ENCODE peak calls at places on chromosomes 4 and X, in eight cellular contexts. K is GM23338, W is GM23248, M is HCT116, B is hepatocyte, V is MM.1S, Y is Karpas-422, Z is PC-9. X is an unnamed sample. For H3K9me2, the result is how much of the 10 kb centered on the place peaks cover.

GRCh38 chr4:186912606-186913005 is 188.9 kb upstream of the FAT1 start:
- DNase-seq in K (no peak), W (no peak), M (no peak), B (no peak), V (no peak), Y (no peak), Z (no peak), X (no peak)

GRCh38 chr4:165301833-165302232 is 25.6 kb upstream of the MSMO1 start:
- DNase-seq in K (no peak), W (peak), M (no peak), B (no peak), V (peak), Y (peak), Z (no peak), X (no peak)

GRCh38 chr4:101199507-101200285 is 147.6 kb downstream of the PPP3CA start:
- DNase-seq in K (no peak), W (peak), M (no peak), B (no peak), V (no peak), Y (no peak), Z (no peak), X (peak)

GRCh38 chr4:130210871-130211270 is 1114.9 kb downstream of the C4orf33 start:
- DNase-seq in K (no peak), W (peak), M (peak), B (no peak), V (no peak), Y (no peak), Z (no peak), X (peak)

GRCh38 chr4:177339794-177340374 is 30.2 kb downstream of the NEIL3 start:
- DNase-seq in K (peak), W (peak), M (peak), B (peak), V (peak), Y (peak), Z (no peak), X (peak)

GRCh38 chr4:122652379-122652778 is 31.5 kb upstream of the IL21 start:
- DNase-seq in K (peak), W (peak), M (peak), B (peak), V (peak), Y (peak), Z (peak), X (peak)

GRCh38 chrX:133495464-133496391 is 80.4 kb upstream of the GPC4 start:
- DNase-seq in K (peak), W (peak), M (no peak), B (peak), V (no peak), Y (no peak), Z (no peak), X (no peak)

GRCh38 chr4:113962719-113963274 is 16.6 kb downstream of the ARSJ start:
- DNase-seq in K (no peak), W (no peak), M (no peak), B (no peak), V (no peak), Y (no peak), Z (no peak), X (no peak)

GRCh38 chr4:75598390-75598789 is 31.9 kb downstream of the CDKL2 start:
- DNase-seq in K (peak), W (peak), M (no peak), B (no peak), V (peak), Y (no peak), Z (no peak), X (peak)

GRCh38 chr4:124337874-124338273 is 374.7 kb downstream of the ANKRD50 start:
- DNase-seq in K (no peak), W (no peak), M (no peak), B (no peak), V (no peak), Y (no peak), Z (no peak), X (no peak)

GRCh38 chr4:158895797-158896442 is 127.1 kb downstream of the FNIP2 start:
- DNase-seq in K (peak), W (no peak), M (no peak), B (no peak), V (no peak), Y (no peak), Z (peak), X (peak)

GRCh38 chrX:134241960-134242619 is 5.1 kb downstream of the CCDC160 start:
- DNase-seq in K (peak), W (no peak), M (no peak), B (no peak), V (no peak), Y (no peak), Z (no peak), X (no peak)

GRCh38 chrX:2484232-2484631 is 16.5 kb downstream of the DHRSX start:
- DNase-seq in K (no peak), W (peak), M (no peak), B (no peak), V (no peak), Y (no peak), Z (no peak), X (no peak)

GRCh38 chr4:78638324-78639172 is 87.0 kb downstream of the ANXA3 start:
- DNase-seq in K (no peak), W (no peak), M (no peak), B (no peak), V (peak), Y (no peak), Z (no peak), X (no peak)

GRCh38 chrX:40644821-40645358 is 2.5 kb downstream of the CXorf38 start:
- DNase-seq in K (no peak), W (peak), M (no peak), B (peak), V (peak), Y (peak), Z (peak), X (peak)

GRCh38 chrX:29231800-29232199 is 644.6 kb downstream of the IL1RAPL1 start:
- DNase-seq in K (peak), W (peak), M (no peak), B (no peak), V (no peak), Y (no peak), Z (no peak), X (peak)

GRCh38 chr4:23788460-23788859 is 101.4 kb downstream of the PPARGC1A start:
- DNase-seq in K (no peak), W (no peak), M (no peak), B (peak), V (no peak), Y (no peak), Z (no peak), X (no peak)

GRCh38 chr4:185283723-185284122 is 74.3 kb downstream of the SNX25 start:
- DNase-seq in K (no peak), W (peak), M (no peak), B (no peak), V (no peak), Y (no peak), Z (no peak), X (peak)

GRCh38 chrX:53356186-53356585 is 66.3 kb downstream of the SMC1A start:
- DNase-seq in K (peak), W (peak), M (no peak), B (no peak), V (no peak), Y (peak), Z (peak), X (peak)

GRCh38 chrX:19824603-19825002 is 62.8 kb downstream of the SH3KBP1 start:
- DNase-seq in K (no peak), W (peak), M (no peak), B (no peak), V (no peak), Y (no peak), Z (no peak), X (no peak)

GRCh38 chrX:129875669-129876068 is 30.3 kb upstream of the UTP14A start:
- DNase-seq in K (no peak), W (peak), M (no peak), B (no peak), V (no peak), Y (no peak), Z (peak), X (peak)

GRCh38 chr4:16253127-16253960 is 27.1 kb upstream of the TAPT1 start:
- DNase-seq in K (no peak), W (peak), M (no peak), B (no peak), V (no peak), Y (no peak), Z (no peak), X (peak)

GRCh38 chrX:111254896-111255693 is 15.2 kb downstream of the CAPN6 start:
- DNase-seq in K (peak), W (no peak), M (no peak), B (no peak), V (no peak), Y (no peak), Z (no peak), X (peak)

GRCh38 chr4:41013746-41014145 is 200.6 kb downstream of the APBB2 start:
- DNase-seq in K (peak), W (no peak), M (no peak), B (no peak), V (no peak), Y (no peak), Z (no peak), X (no peak)

GRCh38 chr4:177308125-177308524 is 1.5 kb upstream of the NEIL3 start:
- DNase-seq in K (no peak), W (peak), M (no peak), B (no peak), V (no peak), Y (no peak), Z (no peak), X (peak)

GRCh38 chr4:183798921-183799307 is 106.2 kb upstream of the STOX2 start:
- DNase-seq in K (peak), W (no peak), M (no peak), B (peak), V (no peak), Y (no peak), Z (no peak), X (no peak)

GRCh38 chrX:133608406-133608805 is 193.1 kb upstream of the GPC4 start:
- DNase-seq in K (no peak), W (peak), M (no peak), B (no peak), V (peak), Y (no peak), Z (no peak), X (no peak)

GRCh38 chr4:68520985-68521384 is 55.1 kb downstream of the UGT2B17 start:
- DNase-seq in K (no peak), W (no peak), M (no peak), B (no peak), V (no peak), Y (no peak), Z (no peak), X (no peak)

GRCh38 chr4:151676301-151676700 is 84.5 kb downstream of the GATB start:
- DNase-seq in K (no peak), W (peak), M (peak), B (no peak), V (no peak), Y (no peak), Z (peak), X (peak)

GRCh38 chrX:85851418-85851817 is 195.9 kb downstream of the CHM start:
- DNase-seq in K (peak), W (peak), M (peak), B (peak), V (peak), Y (peak), Z (no peak), X (peak)

GRCh38 chr4:123401466-123402175 is 5.0 kb downstream of the SPRY1 start:
- DNase-seq in K (no peak), W (no peak), M (no peak), B (no peak), V (no peak), Y (no peak), Z (no peak), X (no peak)

GRCh38 chr4:80266902-80267380 is 477 bp downstream of the FGF5 start:
- DNase-seq in K (peak), W (peak), M (no peak), B (peak), V (no peak), Y (no peak), Z (no peak), X (peak)

GRCh38 chr4:73259552-73260140 is 1.0 kb upstream of the ANKRD17 start:
- DNase-seq in K (peak), W (peak), M (no peak), B (peak), V (no peak), Y (peak), Z (no peak), X (no peak)

GRCh38 chrX:26032141-26032917 is 105.8 kb upstream of the MAGEB18 start:
- DNase-seq in K (no peak), W (no peak), M (no peak), B (no peak), V (no peak), Y (no peak), Z (no peak), X (no peak)

GRCh38 chr4:63937961-63938360 is 471.3 kb downstream of the TECRL start:
- DNase-seq in K (no peak), W (no peak), M (no peak), B (peak), V (no peak), Y (no peak), Z (no peak), X (peak)

GRCh38 chr4:153465583-153465921 is 608 bp upstream of the TMEM131L start:
- DNase-seq in K (peak), W (peak), M (peak), B (peak), V (peak), Y (peak), Z (peak), X (peak)

GRCh38 chr4:114041117-114041475 is 61.6 kb upstream of the ARSJ start:
- DNase-seq in K (no peak), W (peak), M (no peak), B (no peak), V (no peak), Y (no peak), Z (no peak), X (peak)

GRCh38 chr4:144845411-144845810 is 199.5 kb downstream of the HHIP start:
- DNase-seq in K (no peak), W (no peak), M (no peak), B (no peak), V (no peak), Y (peak), Z (no peak), X (no peak)

GRCh38 chrX:37405954-37406353 is 56.8 kb downstream of the PRRG1 start:
- DNase-seq in K (no peak), W (peak), M (no peak), B (no peak), V (no peak), Y (no peak), Z (no peak), X (no peak)
- H2AFZ ChIP-seq in K (no peak), W (no peak), M (no peak), B (no peak), V (no peak), Y (no peak), Z (no peak), X (no peak)

DNA sequence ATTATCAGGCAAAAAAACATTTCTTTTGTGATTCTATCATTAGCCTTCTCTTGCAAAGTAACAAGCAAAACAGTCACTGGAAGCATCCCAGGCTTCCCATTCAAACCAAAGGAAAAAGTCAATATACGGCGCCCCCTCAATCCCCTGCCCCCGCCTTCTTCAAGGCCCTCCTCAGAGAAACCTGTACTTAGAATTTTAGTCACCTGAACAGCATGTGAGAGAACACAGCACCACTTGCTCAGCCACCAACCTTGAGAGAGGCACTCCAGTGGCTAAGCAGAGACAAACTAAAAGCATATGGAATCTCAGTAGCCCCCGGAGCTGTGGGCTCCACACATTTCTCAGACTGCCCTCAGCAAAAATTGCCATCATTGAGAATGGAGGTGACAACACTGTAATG is 25.2 kb downstream of the LEF1 start:
- DNase-seq in K (peak), W (no peak), M (no peak), B (no peak), V (no peak), Y (no peak), Z (no peak), X (no peak)
- H3K9me2 ChIP-seq in K (under half), W (under half), M (under half), B (under half), V (under half), Y (under half), Z (under half), X (under half)

GRCh38 chr4:174152717-174153466 is 130.6 kb downstream of the FBXO8 start:
- DNase-seq in K (peak), W (no peak), M (no peak), B (no peak), V (no peak), Y (no peak), Z (no peak), X (no peak)
- H2AFZ ChIP-seq in K (peak), W (peak), M (no peak), B (no peak), V (no peak), Y (no peak), Z (no peak), X (no peak)

DNA sequence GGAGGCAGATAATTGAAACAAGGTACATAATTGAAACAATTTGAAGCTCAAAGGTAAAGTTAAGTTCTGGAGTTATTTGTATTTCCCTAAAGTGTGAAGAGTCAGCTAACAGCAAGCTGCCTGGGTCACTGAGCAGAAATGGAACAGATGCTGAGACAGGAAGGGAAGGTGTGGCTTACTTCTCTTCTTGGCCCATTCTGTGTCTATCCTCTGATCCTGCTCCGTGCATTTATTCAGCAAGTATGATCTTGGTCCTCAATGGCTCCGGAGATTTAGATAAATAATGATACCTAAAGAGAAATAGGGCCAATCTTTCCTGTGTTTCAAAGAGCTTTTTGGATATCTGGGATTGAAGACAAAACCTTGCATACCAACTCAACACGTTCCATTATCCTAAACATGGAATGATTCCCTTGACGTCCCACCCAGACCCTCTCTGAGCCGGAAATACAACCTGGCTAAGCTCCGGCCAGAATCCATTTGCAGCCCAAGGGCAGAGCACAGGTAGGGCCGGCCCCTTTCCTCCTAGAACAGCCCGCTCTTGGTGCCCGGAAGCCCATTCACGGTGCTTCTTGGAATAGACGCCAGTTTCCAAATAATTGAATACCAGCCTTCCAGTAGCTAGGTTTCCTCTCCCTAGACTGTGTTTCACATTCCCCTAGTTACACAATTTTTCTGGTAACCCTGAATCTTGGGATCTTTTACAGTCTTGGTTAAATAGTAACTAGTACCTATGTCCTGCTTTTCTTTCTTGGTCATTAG is 210.9 kb downstream of the NWD2 start:
- DNase-seq in K (no peak), W (no peak), M (no peak), B (no peak), V (no peak), Y (no peak), Z (no peak), X (no peak)
- H3K9me2 ChIP-seq in K (under half), W (under half), M (under half), B (under half), V (under half), Y (under half), Z (under half), X (under half)

X was measured in PC-3.